ENCODE peak calls at places on chromosomes 16 and 17, in nine cellular contexts. J is stimulated activated CD4-positive, alpha-beta T cell treated with anti-CD3 and anti-CD28 coated beads, Interleukin-15, amount 100 ng/mL, for 1 hour; Y is effector memory CD8-positive, alpha-beta T cell; H is NCI-H460; K is NCI-H2107; M is IMR-90; S is mucosa of descending colon; D is AG08395; V is T follicular helper cell. I is an unnamed sample.

GRCh38 chr17:75064867-75065561 is 18.0 kb downstream of the KCTD2 start:
- DNase-seq in Y (no peak), H (no peak), K (no peak), S (no peak), M (no peak), D (no peak), J (no peak), V (no peak), I (no peak)

GRCh38 chr16:76194621-76195015 is 82.6 kb upstream of the CNTNAP4 start:
- DNase-seq in D (no peak), M (no peak), K (no peak), S (no peak), J (no peak), H (no peak), Y (no peak), V (no peak), I (peak)

GRCh38 chr16:84423416-84423837 is 55.1 kb downstream of the ATP2C2 start:
- DNase-seq in S (peak), K (no peak), V (no peak), H (peak), D (peak), J (no peak), Y (no peak), M (peak), I (peak)

GRCh38 chr16:11994187-11995119 is 17.9 kb downstream of the SNX29 start:
- DNase-seq in K (no peak), S (peak), D (peak), J (no peak), Y (no peak), V (no peak), M (peak), H (no peak), I (no peak)

GRCh38 chr17:13508916-13509315 is 92.8 kb downstream of the HS3ST3A1 start:
- DNase-seq in D (no peak), J (no peak), H (no peak), K (no peak), M (no peak), V (no peak), S (no peak), Y (no peak), I (peak)

GRCh38 chr17:70187383-70187782 is 18.1 kb downstream of the KCNJ2 start:
- DNase-seq in H (no peak), M (peak), K (no peak), J (no peak), D (peak), S (no peak), Y (no peak), V (no peak), I (peak)

GRCh38 chr17:3978421-3979275 is 14.4 kb upstream of the ATP2A3 start:
- DNase-seq in H (no peak), S (peak), J (no peak), M (no peak), V (no peak), Y (no peak), D (no peak), K (no peak), I (peak)

GRCh38 chr16:19179890-19180490 is 11.9 kb downstream of the SYT17 start:
- DNase-seq in Y (peak), M (peak), J (peak), D (peak), V (no peak), S (peak), H (peak), K (no peak), I (peak)

GRCh38 chr16:81189100-81189664 is 49.3 kb upstream of the BCO1 start:
- DNase-seq in J (no peak), M (peak), K (no peak), D (peak), Y (no peak), H (no peak), V (no peak), S (peak), I (peak)

GRCh38 chr17:27226611-27227234 is 67.2 kb upstream of the WSB1 start:
- DNase-seq in S (no peak), M (peak), D (no peak), H (no peak), Y (no peak), J (no peak), V (no peak), K (no peak), I (peak)

GRCh38 chr17:65055708-65056638 is 567 bp downstream of the GNA13 start:
- DNase-seq in H (peak), K (no peak), V (peak), D (peak), M (peak), S (peak), Y (peak), J (peak), I (peak)

GRCh38 chr16:56305956-56306565 is 114.8 kb downstream of the GNAO1 start:
- DNase-seq in D (no peak), S (no peak), H (no peak), K (no peak), J (no peak), Y (no peak), V (no peak), M (peak), I (no peak)

I was measured in fibroblast of mammary gland.